ENCODE peak calls at places on chromosomes 13 and 19, in seven cellular contexts. X is OCI-LY7, K is HepG2, I is Panc1, N is upper lobe of right lung, E is heart right ventricle, P is endothelial cell of umbilical vein. Z is an unnamed sample.

GRCh38 chr13:73849292-73849691 is 284.9 kb downstream of the KLF12 start:
- DNase-seq in X (peak; percentile 44), K (peak; percentile 17), P (peak; percentile 36), I (no peak), E (no peak), N (no peak), Z (peak; percentile 31)

GRCh38 chr19:1407662-1408299 is 395 bp downstream of the DAZAP1 start:
- DNase-seq in I (no peak), N (peak; percentile 83), X (no peak), P (no peak), E (no peak), K (no peak), Z (no peak)

GRCh38 chr13:114204894-114205293 is 25.8 kb downstream of the CFAP97D2 start:
- DNase-seq in N (no peak), E (no peak), X (no peak), P (no peak), K (no peak), I (no peak), Z (no peak)

GRCh38 chr13:36715841-36716240 is 42.0 kb downstream of the SERTM1 start:
- DNase-seq in E (no peak), P (no peak), I (no peak), N (no peak), X (no peak), K (no peak), Z (no peak)

GRCh38 chr19:5971714-5972354 is 6.1 kb downstream of the RANBP3 start:
- DNase-seq in X (no peak), E (no peak), P (no peak), N (no peak), I (no peak), K (no peak), Z (no peak)

GRCh38 chr19:55437410-55437809 is 5.7 kb downstream of the SHISA7 start:
- DNase-seq in K (peak; percentile 46), P (peak; percentile 55), E (peak; percentile 49), X (no peak), I (no peak), N (peak; percentile 83), Z (peak; percentile 31)

GRCh38 chr13:31947506-31947905 is 84.1 kb upstream of the FRY start:
- DNase-seq in P (no peak), I (no peak), X (no peak), E (no peak), N (no peak), K (no peak), Z (no peak)

GRCh38 chr13:45048890-45049407 is 59.6 kb downstream of the GPALPP1 start:
- DNase-seq in N (no peak), I (no peak), E (no peak), K (no peak), X (peak; percentile 14), P (no peak), Z (no peak)

GRCh38 chr19:18091217-18091608 is 4.5 kb upstream of the IL12RB1 start:
- DNase-seq in P (no peak), K (no peak), E (peak; percentile 32), I (no peak), N (peak; percentile 87), X (peak; percentile 83), Z (no peak)

GRCh38 chr13:19185086-19185864 is 3.7 kb upstream of the TUBA3C start:
- DNase-seq in K (no peak), I (no peak), N (no peak), X (no peak), E (no peak), P (no peak), Z (no peak)

GRCh38 chr19:15114153-15114540 is 6.9 kb downstream of the SYDE1 start:
- DNase-seq in K (no peak), P (no peak), E (no peak), I (no peak), X (no peak), N (no peak), Z (peak; percentile 57)

GRCh38 chr13:29624997-29625396 is 29.5 kb upstream of the SLC7A1 start:
- DNase-seq in X (no peak), I (no peak), P (no peak), N (no peak), K (no peak), E (no peak), Z (no peak)

GRCh38 chr19:5116292-5116691 is 147.4 kb downstream of the KDM4B start:
- DNase-seq in I (no peak), P (no peak), E (no peak), N (no peak), K (no peak), X (no peak), Z (no peak)

DNA sequence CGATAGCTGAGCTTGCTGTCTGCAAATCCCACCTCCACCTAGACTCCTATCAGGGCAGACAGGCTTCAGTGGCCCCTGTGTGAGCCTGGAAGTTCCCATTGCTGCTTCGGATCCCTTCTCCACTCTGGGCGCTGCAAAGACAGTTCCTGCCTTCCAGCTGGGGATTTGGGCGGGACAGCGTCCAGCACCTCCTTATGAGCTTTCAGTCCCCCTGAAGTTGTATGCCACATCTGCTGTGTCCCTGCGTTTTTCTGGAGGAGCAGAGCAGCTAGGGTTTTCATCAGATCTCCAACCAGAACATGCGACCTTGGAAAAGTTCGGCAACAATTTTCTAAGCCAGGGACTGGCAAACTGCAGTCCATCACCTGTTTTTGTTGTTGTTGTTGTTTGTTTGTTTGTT is 38.0 kb downstream of the ARHGEF18 start:
- DNase-seq in P (no peak), I (no peak), E (no peak), N (no peak), X (no peak), K (no peak), Z (no peak)
- H3K4me3 ChIP-seq in P (no peak overlapping the region), I (no peak overlapping the region), E (no peak overlapping the region), N (no peak overlapping the region), X (no peak overlapping the region), K (no peak overlapping the region), Z (no peak overlapping the region)

DNA sequence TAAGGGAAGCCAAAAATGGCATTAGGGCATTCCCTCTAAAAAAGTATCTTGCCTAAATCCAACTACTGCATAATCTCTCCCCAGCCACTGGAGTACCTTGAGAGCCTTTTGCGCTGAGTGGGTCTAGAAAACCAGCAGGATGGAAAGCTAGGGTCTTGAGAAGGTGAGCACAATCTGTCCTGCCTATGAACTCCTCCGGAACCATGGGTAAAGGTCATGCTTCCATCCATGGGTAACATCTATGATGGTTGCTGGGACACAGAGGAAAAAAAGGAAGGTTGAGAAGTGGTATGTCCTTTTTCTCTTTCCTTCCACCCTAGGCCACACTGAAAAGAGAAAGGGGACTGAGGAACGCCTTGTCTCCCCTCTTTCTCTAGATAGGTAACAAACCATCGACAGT is 52.4 kb downstream of the ZNF676 start:
- DNase-seq in P (no peak), K (no peak), X (peak; percentile 61), N (no peak), E (no peak), I (no peak), Z (peak; percentile 24)
- H3K9me3 ChIP-seq in P (peaks cover 5% of the 10 kb centered on the region), K (peaks cover 83% of the 10 kb centered on the region), X (peaks cover 11% of the 10 kb centered on the region), N (peaks cover 45% of the 10 kb centered on the region), E (peaks cover 100% of the 10 kb centered on the region), I (peaks cover 7% of the 10 kb centered on the region), Z (peaks cover 16% of the 10 kb centered on the region)

GRCh38 chr19:19538767-19539166 is 702 bp downstream of the CILP2 start:
- DNase-seq in I (no peak), P (no peak), N (no peak), K (no peak), X (no peak), E (no peak), Z (no peak)
- TF ChIP-seq CTCF in I (no peak), P (no peak), N (no peak), K (no peak), X (no peak), E (no peak), Z (no peak)

GRCh38 chr19:40613669-40614594 is 12.8 kb downstream of the LTBP4 start:
- DNase-seq in K (no peak), N (peak; percentile 92), P (no peak), E (peak; percentile 82), X (peak; percentile 91), I (no peak), Z (peak; percentile 81)
- H3K4me3 ChIP-seq in K (no peak overlapping the region), N (peak overlapping the region; percentile 55), P (peak overlapping the region; percentile 26), E (peak overlapping the region; percentile 65), X (peak overlapping the region; percentile 79), I (no peak overlapping the region), Z (peak overlapping the region; percentile 66)

GRCh38 chr13:48028066-48028465 is 9.5 kb upstream of the NUDT15 start:
- DNase-seq in I (no peak), K (no peak), X (no peak), P (no peak), N (no peak), E (no peak), Z (no peak)

DNA sequence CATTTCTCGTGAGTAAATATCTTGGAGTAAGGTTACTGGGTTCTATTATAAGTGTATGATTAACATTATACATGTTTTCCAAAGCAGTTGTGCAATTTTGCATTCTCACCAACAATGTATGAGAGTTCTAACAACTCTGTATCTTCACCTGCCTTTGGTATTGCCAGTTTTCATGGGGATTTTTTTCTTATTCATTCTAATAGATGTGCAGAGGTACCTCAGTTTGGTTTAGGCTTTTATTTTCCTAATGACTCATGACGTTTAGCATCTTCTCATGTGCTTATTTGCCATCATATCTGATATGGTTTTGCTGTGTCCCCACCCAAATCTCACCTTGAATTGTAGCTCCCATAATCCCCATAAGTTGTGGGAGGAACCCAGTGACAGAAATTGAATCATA is 7.7 kb upstream of the NUDT15 start:
- DNase-seq in I (no peak), N (no peak), E (no peak), K (no peak), X (no peak), P (no peak), Z (no peak)
- H3K9me3 ChIP-seq in I (peaks cover 3% of the 10 kb centered on the region), N (no peaks in the 10 kb centered on the region), E (peaks cover 22% of the 10 kb centered on the region), K (no peaks in the 10 kb centered on the region), X (peaks cover 35% of the 10 kb centered on the region), P (peaks cover 3% of the 10 kb centered on the region), Z (peaks cover 9% of the 10 kb centered on the region)

GRCh38 chr13:67366533-67366932 is 136.4 kb upstream of the PCDH9 start:
- DNase-seq in P (peak; percentile 4), X (no peak), I (no peak), K (no peak), E (no peak), N (no peak), Z (no peak)
- TF ChIP-seq CTCF in P (no peak), X (peak; percentile 54), I (no peak), K (no peak), E (no peak), N (no peak), Z (peak; percentile 20)

DNA sequence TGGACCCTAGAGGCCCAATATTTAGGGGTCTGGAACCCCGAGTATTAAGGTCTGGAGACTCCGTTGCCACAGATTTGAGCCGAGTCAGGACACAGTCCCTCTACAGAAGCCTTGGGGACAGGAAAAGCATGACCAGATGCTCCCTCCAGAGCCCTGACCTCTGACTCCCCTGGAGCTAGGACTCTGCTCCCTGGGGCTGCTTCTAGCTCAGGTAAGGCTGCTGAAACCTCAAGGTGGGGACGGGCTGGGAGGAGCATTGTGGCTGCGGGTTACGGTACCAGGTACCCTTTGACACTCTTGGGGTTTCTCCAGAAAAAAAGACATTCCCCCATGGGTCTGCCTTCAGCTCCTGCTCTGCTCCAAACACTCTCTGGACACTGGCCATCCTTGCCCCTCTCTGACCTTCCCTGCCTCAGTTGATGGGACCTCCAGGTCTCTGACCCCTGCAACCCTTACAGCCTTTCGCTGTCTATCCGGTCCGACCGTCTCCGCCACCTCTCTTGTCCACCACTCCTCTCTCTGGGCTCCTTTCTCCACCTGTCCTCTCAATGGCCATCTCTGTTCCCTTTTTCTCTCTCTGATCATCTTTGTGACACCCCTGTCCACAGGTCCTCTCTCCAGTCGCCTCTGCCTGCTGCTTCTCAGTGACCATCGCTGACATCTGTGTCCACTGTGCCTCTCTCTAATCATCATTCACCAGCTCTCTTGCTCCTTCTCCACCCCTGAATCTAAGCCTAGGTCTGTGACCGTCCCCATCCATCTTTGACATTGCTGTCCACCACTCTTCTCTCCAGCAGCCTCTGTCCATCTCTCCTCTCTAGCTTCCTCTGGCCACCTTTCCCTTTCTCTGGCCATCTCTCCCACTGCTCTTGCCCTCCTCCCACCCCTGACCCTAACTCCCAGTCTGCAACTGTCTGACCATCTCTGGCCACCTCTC is 1.4 kb downstream of the LRFN3 start:
- DNase-seq in P (no peak), X (no peak), N (no peak), K (no peak), E (no peak), I (no peak), Z (no peak)
- H3K4me3 ChIP-seq in P (no peak overlapping the region), X (peak overlapping the region; percentile 80), N (peak overlapping the region; percentile 59), K (peak overlapping the region; percentile 84), E (peak overlapping the region; percentile 68), I (peak overlapping the region; percentile 71), Z (peak overlapping the region; percentile 60)

Z was measured in astrocyte.